ENCODE peak calls at places on chromosomes 11 and 22, in eight cellular contexts. B, D, J, W, L, H, R and P are unnamed samples.

GRCh38 chr11:27390959-27391326 is 27.9 kb upstream of the CCDC34 start:
- DNase-seq in J (no peak), W (no peak), L (no peak), D (no peak), H (no peak), B (no peak), R (no peak), P (no peak)

GRCh38 chr22:29658171-29658570 is 54.7 kb downstream of the NF2 start:
- DNase-seq in R (no peak), B (no peak), H (no peak), W (no peak), L (no peak), D (no peak), J (no peak), P (no peak)

GRCh38 chr11:115471367-115471766 is 32.8 kb downstream of the CADM1 start:
- DNase-seq in L (no peak), B (no peak), J (no peak), D (no peak), H (no peak), R (no peak), W (no peak), P (no peak)

GRCh38 chr22:21736948-21737347 is 1.4 kb upstream of the YPEL1 start:
- DNase-seq in R (no peak), B (no peak), L (no peak), J (no peak), H (no peak), W (no peak), D (no peak), P (no peak)

GRCh38 chr11:100177651-100178050 is 509.4 kb upstream of the ARHGAP42 start:
- DNase-seq in W (no peak), L (no peak), D (no peak), R (no peak), B (no peak), H (no peak), J (no peak), P (no peak)

GRCh38 chr11:78156081-78156844 is 16.8 kb upstream of the ALG8 start:
- DNase-seq in D (no peak), R (no peak), H (no peak), L (no peak), J (no peak), W (no peak), B (no peak), P (no peak)

GRCh38 chr22:29773233-29773632 is 6.1 kb downstream of the UQCR10 start:
- DNase-seq in R (no peak), B (no peak), D (no peak), L (no peak), W (no peak), H (no peak), J (no peak), P (no peak)

GRCh38 chr22:25346859-25347751 is 127.7 kb downstream of the CRYBB2 start:
- DNase-seq in R (no peak), D (peak), W (no peak), B (no peak), J (no peak), L (no peak), H (no peak), P (no peak)

GRCh38 chr22:38437416-38437815 is 17.6 kb downstream of the KCNJ4 start:
- DNase-seq in L (no peak), D (no peak), B (no peak), J (no peak), H (no peak), W (no peak), R (no peak), P (no peak)

GRCh38 chr11:31412946-31413345 is 43.3 kb downstream of the DNAJC24 start:
- DNase-seq in H (no peak), D (no peak), W (no peak), J (no peak), R (no peak), B (peak), L (no peak), P (no peak)

GRCh38 chr11:37770145-37770544 is 1172.1 kb upstream of the RAG2 start:
- DNase-seq in W (no peak), R (no peak), H (no peak), D (no peak), J (no peak), B (no peak), L (no peak), P (no peak)

GRCh38 chr22:49983148-49984042 is 22.8 kb downstream of the PIM3 start:
- DNase-seq in J (no peak), B (no peak), L (no peak), H (no peak), R (peak), W (no peak), D (peak), P (no peak)

GRCh38 chr11:126357055-126357962 is 1.8 kb downstream of the ST3GAL4 start:
- DNase-seq in R (no peak), J (no peak), H (no peak), B (peak), D (no peak), L (no peak), W (no peak), P (peak)

GRCh38 chr11:35316161-35316560 is 103.2 kb downstream of the SLC1A2 start:
- DNase-seq in B (no peak), L (no peak), W (no peak), J (no peak), D (no peak), H (no peak), R (no peak), P (no peak)

GRCh38 chr11:45337583-45338360 is 51.6 kb upstream of the SYT13 start:
- DNase-seq in B (no peak), D (no peak), W (no peak), L (no peak), J (no peak), R (no peak), H (no peak), P (no peak)

GRCh38 chr22:45836418-45836817 is 140.5 kb downstream of the WNT7B start:
- DNase-seq in B (no peak), W (no peak), D (no peak), R (no peak), J (no peak), L (no peak), H (no peak), P (no peak)